ENCODE peak calls at places on chromosome 2, in nine cellular contexts. One of them, this sample, is unnamed. For H3K4me1, the result is how much of the 10 kb centered on the place peaks cover.

GRCh38 chr2:142827170-142827569 is 50.3 kb upstream of the KYNU start:
- DNase-seq in K562: no peak
- DNase-seq in A549: no peak
- DNase-seq in transverse colon: no peak
- DNase-seq in upper lobe of left lung: no peak
- DNase-seq in IMR-90: no peak
- DNase-seq in adrenal gland: no peak
- DNase-seq in Peyer's patch: no peak
- DNase-seq in breast epithelium: no peak
- DNase-seq in this sample: no peak

GRCh38 chr2:159939946-159940345 is 122.5 kb downstream of the PLA2R1 start:
- DNase-seq in K562: peak
- DNase-seq in A549: peak
- DNase-seq in transverse colon: no peak
- DNase-seq in upper lobe of left lung: no peak
- DNase-seq in IMR-90: peak
- DNase-seq in adrenal gland: no peak
- DNase-seq in Peyer's patch: no peak
- DNase-seq in breast epithelium: no peak
- DNase-seq in this sample: no peak

GRCh38 chr2:62570861-62571698 is 65.1 kb upstream of the TMEM17 start:
- DNase-seq in K562: no peak
- DNase-seq in A549: peak
- DNase-seq in transverse colon: peak
- DNase-seq in upper lobe of left lung: peak
- DNase-seq in IMR-90: no peak
- DNase-seq in adrenal gland: peak
- DNase-seq in Peyer's patch: peak
- DNase-seq in breast epithelium: no peak
- DNase-seq in this sample: no peak

GRCh38 chr2:55511508-55512124 is 7.9 kb upstream of the CFAP36 start:
- DNase-seq in K562: peak
- DNase-seq in A549: peak
- DNase-seq in transverse colon: no peak
- DNase-seq in upper lobe of left lung: no peak
- DNase-seq in IMR-90: peak
- DNase-seq in adrenal gland: no peak
- DNase-seq in Peyer's patch: no peak
- DNase-seq in breast epithelium: no peak
- DNase-seq in this sample: no peak

GRCh38 chr2:38690499-38691420 is 24.8 kb downstream of the GALM start:
- DNase-seq in K562: peak
- DNase-seq in A549: peak
- DNase-seq in transverse colon: peak
- DNase-seq in upper lobe of left lung: no peak
- DNase-seq in IMR-90: peak
- DNase-seq in adrenal gland: peak
- DNase-seq in Peyer's patch: no peak
- DNase-seq in breast epithelium: no peak
- DNase-seq in this sample: no peak

GRCh38 chr2:37713258-37713700 is 41.8 kb upstream of the CDC42EP3 start:
- DNase-seq in K562: peak
- DNase-seq in A549: no peak
- DNase-seq in transverse colon: no peak
- DNase-seq in upper lobe of left lung: no peak
- DNase-seq in IMR-90: peak
- DNase-seq in adrenal gland: no peak
- DNase-seq in Peyer's patch: no peak
- DNase-seq in breast epithelium: no peak
- DNase-seq in this sample: no peak

GRCh38 chr2:128626758-128627515 is 308.3 kb upstream of the HS6ST1 start:
- DNase-seq in K562: no peak
- DNase-seq in A549: no peak
- DNase-seq in transverse colon: no peak
- DNase-seq in upper lobe of left lung: no peak
- DNase-seq in IMR-90: no peak
- DNase-seq in adrenal gland: no peak
- DNase-seq in Peyer's patch: peak
- DNase-seq in breast epithelium: peak
- DNase-seq in this sample: no peak

GRCh38 chr2:151437630-151438029 is 27.9 kb downstream of the RIF1 start:
- DNase-seq in K562: peak
- DNase-seq in A549: no peak
- DNase-seq in transverse colon: no peak
- DNase-seq in upper lobe of left lung: no peak
- DNase-seq in IMR-90: peak
- DNase-seq in adrenal gland: no peak
- DNase-seq in Peyer's patch: no peak
- DNase-seq in breast epithelium: no peak
- DNase-seq in this sample: no peak

GRCh38 chr2:241953324-241953851 is 83.9 kb downstream of the RTP5 start:
- DNase-seq in K562: no peak
- DNase-seq in A549: no peak
- DNase-seq in transverse colon: no peak
- DNase-seq in upper lobe of left lung: peak
- DNase-seq in IMR-90: no peak
- DNase-seq in adrenal gland: no peak
- DNase-seq in Peyer's patch: peak
- DNase-seq in breast epithelium: no peak
- DNase-seq in this sample: no peak

GRCh38 chr2:98454500-98455235 is 10.0 kb downstream of the INPP4A start:
- DNase-seq in K562: peak
- DNase-seq in A549: no peak
- DNase-seq in transverse colon: no peak
- DNase-seq in upper lobe of left lung: no peak
- DNase-seq in IMR-90: peak
- DNase-seq in adrenal gland: no peak
- DNase-seq in Peyer's patch: no peak
- DNase-seq in breast epithelium: no peak
- DNase-seq in this sample: peak

GRCh38 chr2:11572996-11573395 is 39.2 kb downstream of the GREB1 start:
- DNase-seq in K562: no peak
- DNase-seq in A549: no peak
- DNase-seq in transverse colon: no peak
- DNase-seq in upper lobe of left lung: no peak
- DNase-seq in IMR-90: no peak
- DNase-seq in adrenal gland: no peak
- DNase-seq in Peyer's patch: no peak
- DNase-seq in breast epithelium: no peak
- DNase-seq in this sample: no peak

GRCh38 chr2:222861411-222862067 is 703 bp downstream of the ACSL3 start:
- DNase-seq in K562: peak
- DNase-seq in A549: no peak
- DNase-seq in transverse colon: peak
- DNase-seq in upper lobe of left lung: no peak
- DNase-seq in IMR-90: no peak
- DNase-seq in adrenal gland: peak
- DNase-seq in Peyer's patch: peak
- DNase-seq in breast epithelium: no peak
- DNase-seq in this sample: no peak

GRCh38 chr2:121479882-121480522 is 50.7 kb upstream of the RNU4ATAC start:
- DNase-seq in K562: peak
- DNase-seq in A549: no peak
- DNase-seq in transverse colon: peak
- DNase-seq in upper lobe of left lung: no peak
- DNase-seq in IMR-90: no peak
- DNase-seq in adrenal gland: no peak
- DNase-seq in Peyer's patch: peak
- DNase-seq in breast epithelium: no peak
- DNase-seq in this sample: no peak

GRCh38 chr2:54455584-54456525 is at the start of gene SPTBN1:
- DNase-seq in K562: peak
- DNase-seq in A549: peak
- DNase-seq in transverse colon: peak
- DNase-seq in upper lobe of left lung: peak
- DNase-seq in IMR-90: peak
- DNase-seq in adrenal gland: peak
- DNase-seq in Peyer's patch: peak
- DNase-seq in breast epithelium: peak
- DNase-seq in this sample: peak

GRCh38 chr2:116499389-116499788 is 1315.1 kb upstream of the DDX18 start:
- DNase-seq in K562: no peak
- DNase-seq in A549: no peak
- DNase-seq in transverse colon: no peak
- DNase-seq in upper lobe of left lung: no peak
- DNase-seq in IMR-90: no peak
- DNase-seq in adrenal gland: no peak
- DNase-seq in Peyer's patch: no peak
- DNase-seq in breast epithelium: no peak
- DNase-seq in this sample: no peak

GRCh38 chr2:237862528-237862895 is 3.1 kb downstream of the RAMP1 start:
- DNase-seq in K562: no peak
- DNase-seq in A549: no peak
- DNase-seq in transverse colon: no peak
- DNase-seq in upper lobe of left lung: no peak
- DNase-seq in IMR-90: no peak
- DNase-seq in adrenal gland: no peak
- DNase-seq in Peyer's patch: peak
- DNase-seq in breast epithelium: no peak
- DNase-seq in this sample: no peak
- H3K4me1 ChIP-seq in K562: under half
- H3K4me1 ChIP-seq in A549: under half
- H3K4me1 ChIP-seq in transverse colon: under half
- H3K4me1 ChIP-seq in upper lobe of left lung: under half
- H3K4me1 ChIP-seq in IMR-90: under half
- H3K4me1 ChIP-seq in adrenal gland: under half
- H3K4me1 ChIP-seq in Peyer's patch: half or more
- H3K4me1 ChIP-seq in breast epithelium: under half
- H3K4me1 ChIP-seq in this sample: under half

GRCh38 chr2:127386246-127386645 is 1.5 kb downstream of the MAP3K2 start:
- DNase-seq in K562: no peak
- DNase-seq in A549: no peak
- DNase-seq in transverse colon: no peak
- DNase-seq in upper lobe of left lung: no peak
- DNase-seq in IMR-90: no peak
- DNase-seq in adrenal gland: no peak
- DNase-seq in Peyer's patch: no peak
- DNase-seq in breast epithelium: no peak
- DNase-seq in this sample: no peak

GRCh38 chr2:127389778-127390435 is 2.1 kb upstream of the MAP3K2 start:
- DNase-seq in K562: no peak
- DNase-seq in A549: no peak
- DNase-seq in transverse colon: no peak
- DNase-seq in upper lobe of left lung: no peak
- DNase-seq in IMR-90: no peak
- DNase-seq in adrenal gland: no peak
- DNase-seq in Peyer's patch: peak
- DNase-seq in breast epithelium: no peak
- DNase-seq in this sample: no peak

GRCh38 chr2:127386764-127387654 is 766 bp downstream of the MAP3K2 start:
- DNase-seq in K562: peak
- DNase-seq in A549: peak
- DNase-seq in transverse colon: peak
- DNase-seq in upper lobe of left lung: peak
- DNase-seq in IMR-90: peak
- DNase-seq in adrenal gland: peak
- DNase-seq in Peyer's patch: peak
- DNase-seq in breast epithelium: peak
- DNase-seq in this sample: no peak

GRCh38 chr2:127388423-127389164 is 819 bp upstream of the MAP3K2 start:
- DNase-seq in K562: peak
- DNase-seq in A549: no peak
- DNase-seq in transverse colon: no peak
- DNase-seq in upper lobe of left lung: no peak
- DNase-seq in IMR-90: peak
- DNase-seq in adrenal gland: no peak
- DNase-seq in Peyer's patch: no peak
- DNase-seq in breast epithelium: no peak
- DNase-seq in this sample: no peak

DNA sequence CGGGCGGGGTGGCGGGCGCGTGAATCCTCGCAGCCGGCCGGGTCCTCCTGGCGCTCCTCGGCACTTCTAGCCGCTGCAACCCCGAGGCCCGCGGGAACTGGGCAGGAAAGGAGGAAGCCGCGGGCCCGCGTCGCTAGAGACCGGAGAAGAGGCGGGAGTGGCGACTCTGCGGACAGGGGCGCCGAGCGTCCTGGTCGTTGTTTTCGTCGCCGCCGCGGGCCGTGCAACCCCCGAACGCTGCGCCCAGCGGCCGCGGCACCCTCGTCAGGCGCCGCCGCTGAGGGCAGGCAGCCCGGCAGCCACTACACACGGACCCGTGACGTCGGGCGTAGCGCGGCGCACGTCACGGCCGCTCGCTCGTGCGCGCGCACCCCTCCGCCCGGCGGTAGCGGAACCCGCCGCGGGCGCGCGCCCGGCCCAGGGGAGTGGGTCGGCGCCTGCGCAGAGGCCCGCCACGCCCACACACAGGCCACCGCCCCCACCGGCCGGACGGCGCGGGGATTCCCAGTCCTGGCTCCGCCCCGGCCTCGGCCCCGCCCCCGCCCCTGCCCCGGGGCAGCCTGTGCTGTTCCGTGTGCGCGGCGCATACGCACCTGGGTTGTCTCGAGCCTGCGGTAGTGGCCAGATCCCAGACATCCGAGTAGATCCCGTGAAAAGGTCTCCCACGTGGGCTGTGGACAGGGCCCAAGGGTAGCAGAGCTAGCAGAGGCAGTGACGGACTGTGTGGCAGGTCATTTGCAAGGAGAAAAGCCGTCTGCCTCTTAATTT is at the start of gene MAP3K2:
- DNase-seq in K562: peak
- DNase-seq in A549: peak
- DNase-seq in transverse colon: peak
- DNase-seq in upper lobe of left lung: peak
- DNase-seq in IMR-90: peak
- DNase-seq in adrenal gland: peak
- DNase-seq in Peyer's patch: peak
- DNase-seq in breast epithelium: peak
- DNase-seq in this sample: no peak
- TF ChIP-seq POLR2A in K562: peak
- TF ChIP-seq POLR2A in A549: peak
- TF ChIP-seq POLR2A in transverse colon: peak
- TF ChIP-seq POLR2A in upper lobe of left lung: peak
- TF ChIP-seq POLR2A in IMR-90: peak
- TF ChIP-seq POLR2A in adrenal gland: peak
- TF ChIP-seq POLR2A in Peyer's patch: peak
- TF ChIP-seq POLR2A in breast epithelium: peak
- TF ChIP-seq POLR2A in this sample: peak

GRCh38 chr2:174963437-174964400 is 41.5 kb downstream of the CHN1 start:
- DNase-seq in K562: no peak
- DNase-seq in A549: no peak
- DNase-seq in transverse colon: no peak
- DNase-seq in upper lobe of left lung: no peak
- DNase-seq in IMR-90: no peak
- DNase-seq in adrenal gland: no peak
- DNase-seq in Peyer's patch: no peak
- DNase-seq in breast epithelium: no peak
- DNase-seq in this sample: no peak
- H3K4me1 ChIP-seq in K562: under half
- H3K4me1 ChIP-seq in A549: under half
- H3K4me1 ChIP-seq in transverse colon: under half
- H3K4me1 ChIP-seq in upper lobe of left lung: under half
- H3K4me1 ChIP-seq in IMR-90: under half
- H3K4me1 ChIP-seq in adrenal gland: under half
- H3K4me1 ChIP-seq in Peyer's patch: under half
- H3K4me1 ChIP-seq in breast epithelium: under half
- H3K4me1 ChIP-seq in this sample: under half

GRCh38 chr2:28134262-28134812 is 243.8 kb downstream of the BABAM2 start:
- DNase-seq in K562: no peak
- DNase-seq in A549: no peak
- DNase-seq in transverse colon: peak
- DNase-seq in upper lobe of left lung: no peak
- DNase-seq in IMR-90: no peak
- DNase-seq in adrenal gland: no peak
- DNase-seq in Peyer's patch: peak
- DNase-seq in breast epithelium: no peak
- DNase-seq in this sample: no peak
- TF ChIP-seq POLR2A in K562: no peak
- TF ChIP-seq POLR2A in A549: no peak
- TF ChIP-seq POLR2A in transverse colon: no peak
- TF ChIP-seq POLR2A in upper lobe of left lung: no peak
- TF ChIP-seq POLR2A in IMR-90: no peak
- TF ChIP-seq POLR2A in adrenal gland: no peak
- TF ChIP-seq POLR2A in Peyer's patch: no peak
- TF ChIP-seq POLR2A in breast epithelium: no peak
- TF ChIP-seq POLR2A in this sample: no peak

This sample was measured in vagina.